ENCODE peak calls at places on chromosomes 12 and 14, in four cellular contexts. One of them, this sample, is unnamed. For H3K36me3, the result is how much of the 10 kb centered on the place peaks cover.

GRCh38 chr14:104650057-104650980 is 39.1 kb upstream of the INF2 start:
- DNase-seq in tibial nerve: peak
- DNase-seq in stomach: peak
- DNase-seq in HepG2: peak
- DNase-seq in this sample: peak

GRCh38 chr14:21309238-21309636 is 29.4 kb downstream of the RPGRIP1 start:
- DNase-seq in HepG2: no peak
- DNase-seq in stomach: no peak
- DNase-seq in tibial nerve: no peak
- DNase-seq in this sample: no peak

GRCh38 chr14:36289954-36290353 is 30.5 kb downstream of the MBIP start:
- DNase-seq in HepG2: no peak
- DNase-seq in tibial nerve: no peak
- DNase-seq in stomach: no peak
- DNase-seq in this sample: no peak

GRCh38 chr14:68841030-68841809 is 48.4 kb upstream of the ZFP36L1 start:
- DNase-seq in stomach: no peak
- DNase-seq in tibial nerve: no peak
- DNase-seq in HepG2: no peak
- DNase-seq in this sample: no peak

GRCh38 chr12:49923035-49923644 is 19.4 kb upstream of the FAIM2 start:
- DNase-seq in stomach: no peak
- DNase-seq in tibial nerve: no peak
- DNase-seq in HepG2: no peak
- DNase-seq in this sample: no peak

GRCh38 chr12:65787056-65787855 is 37.0 kb upstream of the HMGA2 start:
- DNase-seq in stomach: no peak
- DNase-seq in tibial nerve: no peak
- DNase-seq in HepG2: no peak
- DNase-seq in this sample: no peak

GRCh38 chr12:116319851-116320621 is 42.5 kb upstream of the MED13L start:
- DNase-seq in HepG2: no peak
- DNase-seq in stomach: no peak
- DNase-seq in tibial nerve: no peak
- DNase-seq in this sample: peak

GRCh38 chr12:30999011-30999410 is 72.5 kb downstream of the TSPAN11 start:
- DNase-seq in stomach: no peak
- DNase-seq in HepG2: no peak
- DNase-seq in tibial nerve: no peak
- DNase-seq in this sample: no peak

GRCh38 chr12:121776190-121777098 is 17.0 kb downstream of the RHOF start:
- DNase-seq in HepG2: no peak
- DNase-seq in tibial nerve: peak
- DNase-seq in stomach: peak
- DNase-seq in this sample: peak
- TF ChIP-seq POLR2A in HepG2: no peak
- TF ChIP-seq POLR2A in tibial nerve: no peak
- TF ChIP-seq POLR2A in stomach: no peak
- TF ChIP-seq POLR2A in this sample: no peak

GRCh38 chr12:26077915-26078314 is 46.9 kb downstream of the BHLHE41 start:
- DNase-seq in tibial nerve: no peak
- DNase-seq in HepG2: no peak
- DNase-seq in stomach: no peak
- DNase-seq in this sample: no peak
- H3K4me3 ChIP-seq in tibial nerve: no peak
- H3K4me3 ChIP-seq in HepG2: no peak
- H3K4me3 ChIP-seq in stomach: no peak
- H3K4me3 ChIP-seq in this sample: no peak

GRCh38 chr12:105031061-105031807 is 45.1 kb downstream of the NOPCHAP1 start:
- DNase-seq in tibial nerve: no peak
- DNase-seq in HepG2: no peak
- DNase-seq in stomach: no peak
- DNase-seq in this sample: no peak

GRCh38 chr12:105020241-105020962 is 34.3 kb downstream of the NOPCHAP1 start:
- DNase-seq in HepG2: no peak
- DNase-seq in tibial nerve: no peak
- DNase-seq in stomach: no peak
- DNase-seq in this sample: no peak

GRCh38 chr12:105024926-105025325 is 38.8 kb downstream of the NOPCHAP1 start:
- DNase-seq in HepG2: no peak
- DNase-seq in stomach: no peak
- DNase-seq in tibial nerve: no peak
- DNase-seq in this sample: no peak

DNA sequence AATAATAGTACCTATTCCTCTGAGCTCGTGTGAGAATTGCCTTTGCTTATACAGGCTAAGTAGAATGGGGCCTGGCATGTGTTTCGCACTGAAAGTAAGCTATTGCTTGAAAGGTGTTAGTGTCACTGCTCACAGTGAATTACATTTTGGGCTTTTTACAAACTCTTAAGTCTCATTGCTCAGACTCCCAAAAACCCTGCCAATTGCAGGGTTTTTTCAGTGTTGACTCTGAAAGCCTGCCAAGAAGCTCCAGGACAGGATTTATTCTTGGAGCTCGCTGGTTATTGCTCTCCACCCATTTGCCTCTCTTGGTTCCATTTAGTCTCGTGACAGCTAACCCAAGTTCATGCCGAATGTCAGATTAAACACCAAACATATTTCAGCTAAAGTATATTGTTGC is 39.8 kb downstream of the NOPCHAP1 start:
- DNase-seq in stomach: peak
- DNase-seq in tibial nerve: peak
- DNase-seq in HepG2: no peak
- DNase-seq in this sample: no peak
- H3K36me3 ChIP-seq in stomach: under half
- H3K36me3 ChIP-seq in tibial nerve: under half
- H3K36me3 ChIP-seq in HepG2: under half
- H3K36me3 ChIP-seq in this sample: under half

DNA sequence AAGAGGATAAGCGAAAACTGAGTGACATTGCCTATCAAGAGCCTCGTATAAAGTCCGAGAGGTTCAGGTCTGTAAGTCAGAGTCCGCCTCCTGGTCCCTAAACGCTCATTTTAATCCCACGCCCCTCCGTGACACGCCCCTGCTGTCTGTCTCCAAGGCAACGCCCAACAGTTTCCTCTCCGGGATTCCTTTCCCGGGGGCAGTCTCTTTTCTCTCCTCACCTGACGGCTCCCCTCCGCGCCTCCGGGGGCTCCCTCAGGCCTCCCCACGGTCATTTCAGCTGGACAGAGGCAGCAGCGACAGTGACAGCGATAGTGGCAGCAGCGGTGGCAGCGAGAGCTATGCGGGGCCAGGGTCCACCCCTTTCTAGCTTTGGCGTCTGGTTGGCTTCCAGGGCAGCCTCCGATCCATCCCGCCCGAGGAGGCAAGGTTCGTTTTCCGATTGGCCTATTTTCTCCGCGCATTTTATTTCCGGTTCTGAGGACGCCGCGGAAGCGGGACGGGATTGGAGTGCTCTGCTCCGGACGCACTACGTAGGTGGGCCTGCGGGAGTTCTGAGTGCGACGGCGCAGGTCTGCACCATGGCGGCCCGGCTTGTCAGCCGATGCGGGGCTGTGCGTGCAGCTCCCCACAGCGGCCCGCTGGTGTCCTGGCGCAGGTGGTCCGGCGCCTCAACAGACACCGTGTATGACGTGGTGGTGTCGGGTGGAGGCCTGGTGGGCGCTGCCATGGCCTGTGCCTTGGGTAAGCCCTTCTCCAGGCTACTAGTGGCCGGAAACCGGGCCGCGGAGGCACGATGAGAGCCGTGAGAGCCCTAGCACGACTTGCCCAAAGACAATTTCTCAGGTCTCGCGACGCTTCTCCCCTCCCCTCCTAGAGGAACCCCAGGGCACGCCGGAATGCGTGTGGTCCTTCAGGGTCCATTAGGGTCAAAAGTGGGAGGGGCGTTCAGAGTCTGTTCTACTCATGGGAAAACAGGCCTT is at the start of the genes COQ6 and FAM161B:
- DNase-seq in stomach: peak
- DNase-seq in tibial nerve: peak
- DNase-seq in HepG2: peak
- DNase-seq in this sample: peak
- TF ChIP-seq POLR2A in stomach: peak
- TF ChIP-seq POLR2A in tibial nerve: peak
- TF ChIP-seq POLR2A in HepG2: peak
- TF ChIP-seq POLR2A in this sample: peak

GRCh38 chr14:58635041-58635440 is 2.7 kb upstream of the DACT1 start:
- DNase-seq in stomach: no peak
- DNase-seq in HepG2: no peak
- DNase-seq in tibial nerve: no peak
- DNase-seq in this sample: no peak
- H3K4me3 ChIP-seq in stomach: no peak
- H3K4me3 ChIP-seq in HepG2: no peak
- H3K4me3 ChIP-seq in tibial nerve: no peak
- H3K4me3 ChIP-seq in this sample: no peak

GRCh38 chr14:20048202-20048601 is 11.6 kb upstream of the OR4L1 start:
- DNase-seq in HepG2: no peak
- DNase-seq in stomach: no peak
- DNase-seq in tibial nerve: no peak
- DNase-seq in this sample: no peak

GRCh38 chr14:20044243-20044642 is 8.4 kb upstream of the OR4K13 start:
- DNase-seq in stomach: no peak
- DNase-seq in tibial nerve: no peak
- DNase-seq in HepG2: no peak
- DNase-seq in this sample: no peak
- H3K36me3 ChIP-seq in stomach: under half
- H3K36me3 ChIP-seq in tibial nerve: under half
- H3K36me3 ChIP-seq in HepG2: under half
- H3K36me3 ChIP-seq in this sample: under half

DNA sequence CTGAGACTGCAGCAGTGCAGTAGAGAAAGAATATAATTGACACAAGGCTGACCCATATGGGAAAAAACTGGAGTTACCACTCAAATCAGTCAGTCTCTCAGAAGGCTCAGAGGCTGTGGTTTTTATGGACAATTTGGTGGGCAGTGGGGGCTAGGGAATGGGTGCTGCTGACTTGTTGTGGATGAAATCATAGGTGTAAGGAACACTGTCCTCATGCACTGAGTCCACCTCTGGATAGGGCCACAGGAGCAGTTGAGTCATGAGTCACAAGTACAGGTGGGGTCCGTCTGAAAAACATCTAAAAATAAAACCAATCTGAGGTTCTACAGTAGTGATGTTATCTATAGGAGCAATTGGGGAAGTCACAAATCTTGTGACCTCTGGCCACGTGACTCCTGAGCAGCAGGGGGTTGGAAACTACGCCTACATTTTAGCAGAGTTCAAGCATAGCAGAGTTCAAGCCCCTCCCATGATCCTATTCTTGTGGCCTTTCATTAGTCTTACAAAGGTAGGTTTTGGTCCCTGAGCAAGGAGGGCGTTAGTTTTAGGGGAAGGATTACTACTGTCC is 18.1 kb upstream of the SGPP1 start:
- DNase-seq in stomach: no peak
- DNase-seq in tibial nerve: no peak
- DNase-seq in HepG2: no peak
- DNase-seq in this sample: no peak
- TF ChIP-seq POLR2A in stomach: no peak
- TF ChIP-seq POLR2A in tibial nerve: no peak
- TF ChIP-seq POLR2A in HepG2: no peak
- TF ChIP-seq POLR2A in this sample: no peak

GRCh38 chr12:129903092-129903945 is 506 bp downstream of the TMEM132D start:
- DNase-seq in tibial nerve: no peak
- DNase-seq in stomach: no peak
- DNase-seq in HepG2: no peak
- DNase-seq in this sample: no peak
- H3K4me3 ChIP-seq in tibial nerve: no peak
- H3K4me3 ChIP-seq in stomach: no peak
- H3K4me3 ChIP-seq in HepG2: no peak
- H3K4me3 ChIP-seq in this sample: no peak

GRCh38 chr12:109952160-109952858 is 43.9 kb downstream of the GIT2 start:
- DNase-seq in stomach: no peak
- DNase-seq in HepG2: no peak
- DNase-seq in tibial nerve: no peak
- DNase-seq in this sample: no peak

GRCh38 chr12:109949089-109949488 is 47.1 kb downstream of the GIT2 start:
- DNase-seq in tibial nerve: no peak
- DNase-seq in stomach: no peak
- DNase-seq in HepG2: peak
- DNase-seq in this sample: no peak

GRCh38 chr12:109951136-109951535 is 45.0 kb downstream of the GIT2 start:
- DNase-seq in HepG2: no peak
- DNase-seq in tibial nerve: no peak
- DNase-seq in stomach: no peak
- DNase-seq in this sample: no peak

GRCh38 chr12:109951751-109952150 is 44.4 kb downstream of the GIT2 start:
- DNase-seq in HepG2: no peak
- DNase-seq in stomach: no peak
- DNase-seq in tibial nerve: no peak
- DNase-seq in this sample: peak

GRCh38 chr12:109950625-109951024 is 45.5 kb downstream of the GIT2 start:
- DNase-seq in HepG2: no peak
- DNase-seq in stomach: no peak
- DNase-seq in tibial nerve: no peak
- DNase-seq in this sample: no peak
- H3K36me3 ChIP-seq in HepG2: under half
- H3K36me3 ChIP-seq in stomach: under half
- H3K36me3 ChIP-seq in tibial nerve: under half
- H3K36me3 ChIP-seq in this sample: under half

GRCh38 chr12:68846811-68847210 is 38.8 kb downstream of the MDM2 start:
- DNase-seq in stomach: no peak
- DNase-seq in tibial nerve: no peak
- DNase-seq in HepG2: no peak
- DNase-seq in this sample: no peak
- TF ChIP-seq POLR2A in stomach: no peak
- TF ChIP-seq POLR2A in tibial nerve: no peak
- TF ChIP-seq POLR2A in HepG2: peak
- TF ChIP-seq POLR2A in this sample: no peak